ENCODE peak calls at places on chromosome 12, in ten cellular contexts. P, Q, L, T, M, F, S, D, Y and K are unnamed samples.

GRCh38 chr12:7907009-7907408 is 29.0 kb downstream of the SLC2A3 start:
- DNase-seq in P (no peak), Q (no peak), L (peak), T (no peak), M (peak), F (no peak), S (peak), D (no peak), Y (peak), K (peak)

GRCh38 chr12:69682136-69682755 is 16.9 kb downstream of the BEST3 start:
- DNase-seq in P (no peak), Q (no peak), L (no peak), T (no peak), M (no peak), F (no peak), S (no peak), D (no peak), Y (no peak), K (no peak)

GRCh38 chr12:57369202-57369601 is 61.6 kb downstream of the R3HDM2 start:
- DNase-seq in P (no peak), Q (no peak), L (no peak), T (no peak), M (no peak), F (no peak), S (no peak), D (no peak), Y (no peak), K (no peak)

GRCh38 chr12:25433581-25434325 is 119.3 kb downstream of the LMNTD1 start:
- DNase-seq in P (no peak), Q (no peak), L (no peak), T (no peak), M (no peak), F (no peak), S (peak), D (no peak), Y (no peak), K (no peak)

GRCh38 chr12:82862069-82862841 is 175.5 kb downstream of the TMTC2 start:
- DNase-seq in P (no peak), Q (no peak), L (no peak), T (no peak), M (peak), F (no peak), S (no peak), D (no peak), Y (no peak), K (no peak)

GRCh38 chr12:115941362-115941761 is 336.1 kb downstream of the MED13L start:
- DNase-seq in P (no peak), Q (no peak), L (no peak), T (no peak), M (no peak), F (no peak), S (peak), D (no peak), Y (no peak), K (no peak)

GRCh38 chr12:109304485-109304884 is 4.6 kb downstream of the FOXN4 start:
- DNase-seq in P (no peak), Q (no peak), L (no peak), T (no peak), M (no peak), F (no peak), S (no peak), D (no peak), Y (no peak), K (peak)

GRCh38 chr12:12909995-12910391 is 18.6 kb downstream of the GPRC5A start:
- DNase-seq in P (no peak), Q (no peak), L (no peak), T (no peak), M (no peak), F (no peak), S (no peak), D (no peak), Y (no peak), K (no peak)

GRCh38 chr12:76880156-76881023 is 1.6 kb upstream of the CSRP2 start:
- DNase-seq in P (no peak), Q (no peak), L (no peak), T (no peak), M (no peak), F (no peak), S (no peak), D (no peak), Y (no peak), K (no peak)

GRCh38 chr12:75585309-75585708 is 73.9 kb upstream of the KRR1 start:
- DNase-seq in P (no peak), Q (no peak), L (peak), T (no peak), M (peak), F (no peak), S (peak), D (no peak), Y (no peak), K (no peak)

GRCh38 chr12:52521175-52521574 is 981 bp upstream of the KRT5 start:
- DNase-seq in P (no peak), Q (no peak), L (no peak), T (no peak), M (no peak), F (no peak), S (peak), D (no peak), Y (no peak), K (no peak)

GRCh38 chr12:121128908-121129704 is 3.6 kb upstream of the P2RX7 start:
- DNase-seq in P (peak), Q (peak), L (peak), T (peak), M (peak), F (peak), S (peak), D (peak), Y (no peak), K (peak)

GRCh38 chr12:22993639-22994038 is 368.7 kb downstream of the ETNK1 start:
- DNase-seq in P (no peak), Q (no peak), L (no peak), T (no peak), M (no peak), F (no peak), S (no peak), D (no peak), Y (no peak), K (no peak)

GRCh38 chr12:51450816-51451215 is 26.2 kb downstream of the SLC4A8 start:
- DNase-seq in P (no peak), Q (no peak), L (no peak), T (no peak), M (no peak), F (no peak), S (no peak), D (no peak), Y (no peak), K (no peak)

GRCh38 chr12:85796001-85796400 is 40.2 kb downstream of the RASSF9 start:
- DNase-seq in P (no peak), Q (no peak), L (no peak), T (no peak), M (no peak), F (no peak), S (no peak), D (no peak), Y (no peak), K (no peak)

GRCh38 chr12:6970096-6970527 is 352 bp downstream of the PHB2 start:
- DNase-seq in P (peak), Q (no peak), L (no peak), T (no peak), M (no peak), F (no peak), S (no peak), D (no peak), Y (peak), K (no peak)